ENCODE peak calls at places on chromosome 5, in five cellular contexts. Y, U, W, O and R are unnamed samples. For H3K36me3, the result is how much of the 10 kb centered on the place peaks cover.

GRCh38 chr5:130111723-130112122 is 207.5 kb downstream of the CHSY3 start:
- DNase-seq in Y (no peak), U (no peak), W (no peak), O (no peak), R (no peak)

GRCh38 chr5:74320526-74320925 is 320.0 kb downstream of the ENC1 start:
- DNase-seq in Y (no peak), U (no peak), W (no peak), O (no peak), R (no peak)

GRCh38 chr5:80186634-80187033 is 69.2 kb downstream of the SERINC5 start:
- DNase-seq in Y (no peak), U (peak), W (no peak), O (no peak), R (peak)

GRCh38 chr5:43207601-43208000 is 15.6 kb downstream of the NIM1K start:
- DNase-seq in Y (no peak), U (no peak), W (no peak), O (no peak), R (no peak)

GRCh38 chr5:28234356-28234968 is 1196.1 kb upstream of the CDH9 start:
- DNase-seq in Y (no peak), U (no peak), W (no peak), O (no peak), R (no peak)

GRCh38 chr5:111706345-111706744 is 50.6 kb downstream of the NREP start:
- DNase-seq in Y (no peak), U (no peak), W (no peak), O (no peak), R (no peak)

GRCh38 chr5:125006011-125006685 is 259.7 kb upstream of the ZNF608 start:
- DNase-seq in Y (no peak), U (no peak), W (no peak), O (no peak), R (no peak)

GRCh38 chr5:177328545-177329231 is 17.0 kb upstream of the MXD3 start:
- DNase-seq in Y (no peak), U (no peak), W (no peak), O (no peak), R (peak)

GRCh38 chr5:676699-677076 is 16.5 kb downstream of the TPPP start:
- DNase-seq in Y (no peak), U (no peak), W (no peak), O (no peak), R (no peak)

GRCh38 chr5:114988096-114988495 is 181.6 kb downstream of the TRIM36 start:
- DNase-seq in Y (no peak), U (no peak), W (no peak), O (no peak), R (no peak)

GRCh38 chr5:78287833-78288232 is 6.7 kb downstream of the AP3B1 start:
- DNase-seq in Y (no peak), U (no peak), W (no peak), O (no peak), R (no peak)

GRCh38 chr5:16992006-16992405 is 55.9 kb upstream of the MYO10 start:
- DNase-seq in Y (no peak), U (no peak), W (no peak), O (no peak), R (no peak)

GRCh38 chr5:501833-502184 is 22.4 kb downstream of the SLC9A3 start:
- DNase-seq in Y (no peak), U (no peak), W (no peak), O (no peak), R (no peak)

GRCh38 chr5:6812800-6813731 is 99.8 kb downstream of the TENT4A start:
- DNase-seq in Y (no peak), U (no peak), W (no peak), O (no peak), R (no peak)

GRCh38 chr5:72543365-72543764 is 36.2 kb upstream of the ZNF366 start:
- DNase-seq in Y (no peak), U (no peak), W (no peak), O (no peak), R (no peak)

GRCh38 chr5:139700711-139701693 is 52.9 kb downstream of the CXXC5 start:
- DNase-seq in Y (no peak), U (no peak), W (no peak), O (no peak), R (no peak)

GRCh38 chr5:68137451-68138190 is 77.9 kb upstream of the PIK3R1 start:
- DNase-seq in Y (no peak), U (no peak), W (no peak), O (no peak), R (no peak)

GRCh38 chr5:13643734-13644133 is 300.8 kb downstream of the DNAH5 start:
- DNase-seq in Y (no peak), U (no peak), W (no peak), O (no peak), R (no peak)

GRCh38 chr5:97009212-97009898 is 73.5 kb downstream of the LNPEP start:
- DNase-seq in Y (no peak), U (peak), W (no peak), O (no peak), R (no peak)
- H3K4me3 ChIP-seq in Y (no peak), U (peak), W (no peak), O (no peak), R (no peak)

GRCh38 chr5:103371046-103371603 is 112.6 kb downstream of the MACIR start:
- DNase-seq in Y (no peak), U (no peak), W (no peak), O (no peak), R (no peak)

GRCh38 chr5:103375863-103376591 is 117.5 kb downstream of the MACIR start:
- DNase-seq in Y (no peak), U (no peak), W (no peak), O (no peak), R (no peak)

GRCh38 chr5:103375356-103375755 is 116.8 kb downstream of the MACIR start:
- DNase-seq in Y (no peak), U (no peak), W (no peak), O (no peak), R (no peak)

GRCh38 chr5:103373576-103374472 is 115.3 kb downstream of the MACIR start:
- DNase-seq in Y (no peak), U (no peak), W (no peak), O (no peak), R (no peak)

DNA sequence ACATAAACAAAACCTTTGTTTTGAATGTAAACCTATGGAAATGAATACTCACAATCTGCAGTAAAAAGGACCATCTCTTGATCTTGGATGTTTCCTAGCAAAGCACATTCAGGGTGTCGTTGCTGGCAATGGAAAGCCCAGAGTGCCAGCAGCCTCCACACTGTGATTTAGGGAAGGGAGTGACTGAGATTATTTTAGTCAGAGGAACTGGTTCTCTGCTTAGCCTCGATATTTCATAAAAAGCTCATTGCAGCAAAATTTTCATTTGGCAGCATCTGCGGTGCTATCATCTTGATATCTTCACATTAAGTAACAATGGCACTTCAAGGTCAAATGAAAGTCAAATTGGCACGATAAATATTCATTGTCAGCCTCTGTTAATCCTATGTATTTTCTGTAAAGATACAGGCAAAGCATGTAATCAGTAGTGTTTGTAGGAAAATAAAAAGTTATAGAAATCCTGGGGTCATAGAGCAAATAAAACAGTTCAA is 116.0 kb downstream of the MACIR start:
- DNase-seq in Y (no peak), U (no peak), W (no peak), O (no peak), R (no peak)
- H3K36me3 ChIP-seq in Y (under half), U (under half), W (under half), O (under half), R (under half)

GRCh38 chr5:97991236-97991635 is 782.2 kb upstream of the RGMB start:
- DNase-seq in Y (no peak), U (no peak), W (no peak), O (no peak), R (no peak)
- H3K27ac ChIP-seq in Y (no peak), U (no peak), W (no peak), O (no peak), R (no peak)

GRCh38 chr5:96808868-96809558 is 1.3 kb upstream of the ERAP1 start:
- DNase-seq in Y (no peak), U (no peak), W (no peak), O (no peak), R (no peak)
- H3K4me3 ChIP-seq in Y (no peak), U (peak), W (peak), O (no peak), R (peak)